ENCODE peak calls at places on chromosomes 13 and 19, in five cellular contexts. M is uterus, Y is endodermal cell, P is AG09309, R is heart right ventricle. T is an unnamed sample.

GRCh38 chr19:14337510-14337909 is 43.7 kb upstream of the ADGRE5 start:
- DNase-seq in M (no peak), R (no peak), P (no peak), Y (peak; percentile 91), T (no peak)

GRCh38 chr19:45865269-45865948 is 1.3 kb downstream of the FOXA3 start:
- DNase-seq in Y (peak; percentile 52), R (no peak), M (no peak), P (no peak), T (no peak)

GRCh38 chr13:41597348-41598041 is 140.1 kb downstream of the RGCC start:
- DNase-seq in R (no peak), Y (no peak), M (no peak), P (no peak), T (no peak)

GRCh38 chr13:88281846-88282245 is 610.7 kb downstream of the SLITRK5 start:
- DNase-seq in R (no peak), P (no peak), Y (no peak), M (no peak), T (no peak)

GRCh38 chr13:93956416-93956815 is 523.1 kb downstream of the DCT start:
- DNase-seq in R (no peak), M (no peak), P (no peak), Y (no peak), T (no peak)

GRCh38 chr13:37701972-37702371 is 103.4 kb upstream of the POSTN start:
- DNase-seq in R (no peak), P (peak; percentile 92), M (peak; percentile 49), Y (no peak), T (no peak)

GRCh38 chr13:33123066-33123940 is 107.1 kb downstream of the KL start:
- DNase-seq in P (no peak), R (no peak), Y (no peak), M (no peak), T (peak; percentile 62)

GRCh38 chr19:8233370-8233769 is 24.2 kb downstream of the CERS4 start:
- DNase-seq in Y (no peak), M (no peak), P (no peak), R (no peak), T (no peak)

GRCh38 chr19:53461866-53462265 is 5.7 kb upstream of the ZNF813 start:
- DNase-seq in P (no peak), M (no peak), Y (no peak), R (no peak), T (no peak)

GRCh38 chr19:4374451-4375163 is 25.7 kb downstream of the SH3GL1 start:
- DNase-seq in Y (peak; percentile 76), P (peak; percentile 44), M (peak; percentile 78), R (peak; percentile 50), T (peak; percentile 92)

GRCh38 chr13:40910324-40911050 is 108.6 kb downstream of the ELF1 start:
- DNase-seq in Y (no peak), M (no peak), R (no peak), P (no peak), T (no peak)

GRCh38 chr13:106491928-106492327 is 43.5 kb downstream of the EFNB2 start:
- DNase-seq in Y (no peak), M (no peak), P (no peak), R (no peak), T (no peak)

GRCh38 chr19:8615813-8616596 is 5.5 kb upstream of the ADAMTS10 start:
- DNase-seq in Y (peak; percentile 90), P (no peak), M (peak; percentile 38), R (no peak), T (peak; percentile 34)

GRCh38 chr13:78152415-78152814 is 233.8 kb upstream of the EDNRB start:
- DNase-seq in P (no peak), R (no peak), Y (no peak), M (no peak), T (no peak)

GRCh38 chr13:21069561-21070004 is 8.2 kb upstream of the LATS2 start:
- DNase-seq in Y (no peak), M (peak; percentile 43), P (peak; percentile 96), R (no peak), T (no peak)

GRCh38 chr13:44649118-44649455 is 73.0 kb upstream of the TSC22D1 start:
- DNase-seq in M (no peak), P (no peak), Y (peak; percentile 86), R (no peak), T (no peak)

GRCh38 chr13:109376936-109377335 is 409.4 kb downstream of the IRS2 start:
- DNase-seq in P (no peak), M (no peak), R (no peak), Y (peak; percentile 35), T (no peak)

GRCh38 chr13:33884506-33885221 is 66.7 kb downstream of the RFC3 start:
- DNase-seq in R (no peak), M (no peak), Y (no peak), P (no peak), T (no peak)

GRCh38 chr19:11480927-11481776 is at the start of gene ELAVL3:
- DNase-seq in M (no peak), P (no peak), Y (peak; percentile 68), R (no peak), T (no peak)

GRCh38 chr13:45412274-45413049 is 5.7 kb downstream of the SLC25A30 start:
- DNase-seq in R (no peak), Y (no peak), M (no peak), P (no peak), T (no peak)

GRCh38 chr13:31044658-31045620 is 112.5 kb downstream of the TEX26 start:
- DNase-seq in Y (peak; percentile 53), R (no peak), P (no peak), M (no peak), T (no peak)

DNA sequence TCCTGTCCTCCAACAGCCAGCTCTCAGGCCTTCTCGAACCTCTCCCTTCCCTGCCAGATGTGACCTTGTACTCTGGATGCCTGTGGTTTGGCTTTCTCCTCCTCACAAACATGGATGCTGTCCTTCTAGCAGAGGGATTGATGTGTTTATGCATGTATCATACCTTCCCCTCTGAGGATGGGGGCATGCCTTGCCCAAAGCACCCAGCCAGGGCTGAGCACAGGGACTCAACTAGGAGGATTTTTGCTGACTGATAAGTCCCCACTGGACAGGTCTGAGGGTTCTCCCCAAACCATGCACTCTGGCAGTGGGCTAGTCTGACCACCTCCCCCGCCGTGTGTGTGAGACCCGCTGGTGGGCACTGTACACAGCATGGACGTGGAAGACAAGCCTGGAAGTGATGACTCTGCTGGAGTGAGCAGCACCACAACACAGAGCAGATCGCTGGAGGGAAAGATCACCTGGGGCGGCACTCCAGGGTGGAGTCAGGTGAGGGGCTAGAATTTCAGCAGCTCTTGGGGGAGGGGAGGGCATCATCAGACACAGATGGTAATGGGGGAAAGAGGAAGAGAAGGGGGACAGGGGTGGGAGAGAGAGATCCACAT is 360.3 kb upstream of the ZNF507 start:
- DNase-seq in M (no peak), R (no peak), Y (no peak), P (no peak), T (no peak)
- H3K4me3 ChIP-seq in M (no peak overlapping the region), R (no peak overlapping the region), Y (no peak overlapping the region), P (no peak overlapping the region), T (no peak overlapping the region)

GRCh38 chr19:6721113-6721474 is 644 bp upstream of the C3 start:
- DNase-seq in P (no peak), R (no peak), M (no peak), Y (no peak), T (no peak)

GRCh38 chr19:6719540-6719861 is 949 bp downstream of the C3 start:
- DNase-seq in R (no peak), M (no peak), Y (no peak), P (no peak), T (no peak)

GRCh38 chr19:6719992-6720368 is 470 bp downstream of the C3 start:
- DNase-seq in P (no peak), Y (no peak), M (no peak), R (no peak), T (no peak)

GRCh38 chr19:6721773-6722172 is 1.3 kb upstream of the C3 start:
- DNase-seq in Y (no peak), P (no peak), R (no peak), M (no peak), T (no peak)

DNA sequence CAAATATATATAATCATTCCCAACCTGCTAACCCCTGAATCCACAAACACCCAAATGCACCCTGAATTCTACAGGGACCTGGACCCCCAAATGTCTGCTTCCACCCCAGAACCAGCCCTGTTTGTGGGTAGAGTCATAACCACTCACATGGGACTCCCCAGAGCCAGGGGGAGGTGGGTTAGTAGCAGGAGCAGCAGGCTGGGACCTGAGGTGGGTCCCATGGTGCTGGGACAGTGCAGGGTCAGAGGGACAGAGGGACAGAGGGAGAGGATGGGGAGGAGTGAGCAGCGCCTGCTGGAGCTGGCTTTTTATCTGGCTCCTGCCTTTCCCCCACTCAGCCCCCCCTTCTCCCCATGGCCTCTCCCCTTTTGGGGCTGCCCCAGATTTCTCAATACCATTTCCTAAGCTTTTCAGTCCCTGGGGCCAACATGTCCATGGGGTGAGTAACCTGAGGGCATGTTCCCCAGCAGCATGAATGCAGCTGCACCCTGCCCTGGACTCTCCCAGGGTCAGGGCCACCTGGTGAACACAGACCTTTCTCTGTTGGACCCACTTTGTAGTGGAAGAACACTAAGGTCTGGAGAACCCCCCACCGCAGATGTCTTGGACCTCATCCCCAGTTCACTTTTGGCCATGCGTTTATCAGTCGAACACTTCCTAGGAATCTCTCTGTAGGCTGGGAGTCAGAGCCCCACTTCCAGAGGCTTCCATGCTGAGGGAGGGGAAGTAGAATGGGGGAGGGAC is at the start of gene C3:
- DNase-seq in R (peak; percentile 51), Y (no peak), P (no peak), M (peak; percentile 86), T (peak; percentile 82)
- H3K4me3 ChIP-seq in R (peak within 1 kb of the TSS; percentile 28), Y (no peak within 1 kb of the TSS), P (no peak within 1 kb of the TSS), M (no peak within 1 kb of the TSS), T (peak within 1 kb of the TSS; percentile 48)

DNA sequence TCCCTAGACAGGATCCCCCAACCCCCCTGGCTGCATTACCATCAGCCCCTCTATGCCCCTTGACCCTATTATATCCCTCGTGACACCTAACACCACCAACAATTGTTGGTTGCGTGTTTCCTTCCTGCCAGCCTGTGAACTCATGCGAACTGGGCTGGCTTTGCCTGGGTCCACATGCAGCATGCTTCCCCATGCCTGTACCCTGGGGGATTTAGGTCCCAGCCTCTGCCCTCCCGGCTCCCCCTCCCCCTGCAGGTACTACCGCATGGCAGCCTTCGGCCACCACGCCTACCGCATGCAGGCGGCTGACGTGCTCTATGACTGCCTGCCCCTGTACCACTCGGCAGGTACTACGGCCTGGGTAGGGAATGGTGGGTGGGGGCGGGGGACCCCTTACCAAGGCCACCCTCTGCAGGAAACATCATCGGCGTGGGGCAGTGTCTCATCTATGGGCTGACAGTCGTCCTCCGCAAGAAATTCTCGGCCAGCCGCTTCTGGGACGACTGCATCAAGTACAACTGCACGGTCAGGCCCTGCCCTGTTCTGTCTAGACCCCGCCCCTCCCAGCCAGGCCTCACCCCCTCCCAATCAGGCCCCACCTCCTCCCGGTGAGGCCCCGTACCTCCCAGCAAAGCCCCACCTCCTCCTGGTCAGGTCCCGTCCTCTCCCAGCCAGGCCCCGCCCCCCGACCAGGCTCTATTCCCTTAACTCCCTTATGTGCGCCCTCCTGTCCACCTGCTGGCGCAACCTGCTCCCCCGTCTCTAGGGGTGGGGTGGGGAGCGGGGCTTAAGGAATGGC is 18.5 kb downstream of the SLC27A1 start:
- DNase-seq in P (no peak), M (peak; percentile 52), Y (peak; percentile 99), R (peak; percentile 67), T (no peak)
- H3K4me3 ChIP-seq in P (no peak overlapping the region), M (no peak overlapping the region), Y (peak overlapping the region; percentile 53), R (peak overlapping the region; percentile 36), T (peak overlapping the region; percentile 11)

GRCh38 chr13:74557870-74558269 is 423.7 kb upstream of the KLF12 start:
- DNase-seq in P (no peak), M (no peak), Y (no peak), R (no peak), T (no peak)

GRCh38 chr13:74555291-74556001 is 421.2 kb upstream of the KLF12 start:
- DNase-seq in P (no peak), Y (no peak), M (no peak), R (no peak), T (no peak)

GRCh38 chr13:74554581-74555290 is 420.5 kb upstream of the KLF12 start:
- DNase-seq in P (no peak), Y (no peak), M (no peak), R (no peak), T (no peak)

GRCh38 chr13:74560325-74560724 is 426.1 kb upstream of the KLF12 start:
- DNase-seq in R (no peak), M (no peak), P (no peak), Y (no peak), T (no peak)

GRCh38 chr13:74556002-74556551 is 421.9 kb upstream of the KLF12 start:
- DNase-seq in P (no peak), Y (no peak), M (no peak), R (no peak), T (no peak)
- H3K4me3 ChIP-seq in P (no peak overlapping the region), Y (no peak overlapping the region), M (no peak overlapping the region), R (no peak overlapping the region), T (no peak overlapping the region)